ENCODE peak calls at places on chromosomes 16 and 17, in five cellular contexts. U, S, L, F and Q are unnamed samples.

GRCh38 chr17:76567634-76568432 is 17.8 kb downstream of the ST6GALNAC2 start:
- DNase-seq in L (no peak), S (peak), F (no peak), U (no peak), Q (no peak)

GRCh38 chr17:45782889-45783592 is 1.1 kb upstream of the CRHR1 start:
- DNase-seq in U (peak), F (no peak), L (peak), S (peak), Q (no peak)

GRCh38 chr17:48910370-48910769 is 2.2 kb downstream of the UBE2Z start:
- DNase-seq in L (no peak), F (no peak), U (no peak), S (no peak), Q (no peak)

GRCh38 chr16:64365448-64365858 is 756.4 kb downstream of the CDH11 start:
- DNase-seq in S (no peak), L (no peak), F (no peak), U (no peak), Q (no peak)

GRCh38 chr17:80104321-80104955 is 3.1 kb downstream of the GAA start:
- DNase-seq in L (peak), U (no peak), S (no peak), F (no peak), Q (no peak)

GRCh38 chr16:57735755-57736418 is at the start of gene KATNB1:
- DNase-seq in F (no peak), U (no peak), L (no peak), S (peak), Q (no peak)

GRCh38 chr17:58394534-58395223 is 22.7 kb downstream of the RNF43 start:
- DNase-seq in L (no peak), U (no peak), S (no peak), F (no peak), Q (no peak)

GRCh38 chr16:68605746-68606145 is 39.4 kb upstream of the CDH3 start:
- DNase-seq in L (no peak), U (no peak), S (no peak), F (no peak), Q (no peak)

GRCh38 chr16:10518479-10519041 is 61.8 kb downstream of the EMP2 start:
- DNase-seq in L (no peak), S (no peak), U (no peak), F (no peak), Q (no peak)

GRCh38 chr17:81385320-81386111 is 9.7 kb upstream of the BAHCC1 start:
- DNase-seq in U (no peak), F (no peak), S (no peak), L (no peak), Q (no peak)

GRCh38 chr16:17356243-17356933 is 114.4 kb downstream of the XYLT1 start:
- DNase-seq in L (no peak), U (no peak), S (no peak), F (no peak), Q (no peak)

GRCh38 chr17:48036693-48037035 is 933 bp downstream of the COPZ2 start:
- DNase-seq in F (no peak), S (no peak), U (no peak), L (no peak), Q (no peak)